ENCODE peak calls at places on chromosomes 3 and 15, in five cellular contexts. O, E, W, D and K are unnamed samples.

GRCh38 chr15:23690450-23690852 is 3.3 kb upstream of the NDN start:
- DNase-seq in O (peak; percentile 93), E (no peak), W (peak; percentile 11), D (peak; percentile 45), K (no peak)

GRCh38 chr15:62932436-62932835 is 110.1 kb upstream of the TPM1 start:
- DNase-seq in O (no peak), E (no peak), W (no peak), D (no peak), K (no peak)

GRCh38 chr3:129252748-129253147 is 3.3 kb downstream of the COPG1 start:
- DNase-seq in O (no peak), E (no peak), W (no peak), D (no peak), K (no peak)

GRCh38 chr3:188286087-188286513 is 132.1 kb downstream of the LPP start:
- DNase-seq in O (no peak), E (no peak), W (no peak), D (no peak), K (no peak)

GRCh38 chr3:46921041-46921440 is 43.5 kb downstream of the PTH1R start:
- DNase-seq in O (no peak), E (no peak), W (no peak), D (no peak), K (no peak)

GRCh38 chr3:76352069-76352847 is 566.9 kb upstream of the ZNF717 start:
- DNase-seq in O (no peak), E (no peak), W (no peak), D (no peak), K (no peak)

GRCh38 chr15:89441295-89441762 is 55.1 kb downstream of the RHCG start:
- DNase-seq in O (no peak), E (peak; percentile 61), W (no peak), D (peak; percentile 46), K (peak; percentile 88)

GRCh38 chr3:18127864-18128185 is 297.3 kb downstream of the SATB1 start:
- DNase-seq in O (no peak), E (no peak), W (no peak), D (no peak), K (no peak)

GRCh38 chr3:141227752-141228151 is 3.9 kb upstream of the PXYLP1 start:
- DNase-seq in O (no peak), E (no peak), W (no peak), D (no peak), K (no peak)

GRCh38 chr15:32855942-32856341 is 138.1 kb downstream of the GREM1 start:
- DNase-seq in O (peak; percentile 81), E (no peak), W (no peak), D (no peak), K (no peak)

GRCh38 chr3:60953406-60953805 is 297.8 kb downstream of the FHIT start:
- DNase-seq in O (no peak), E (no peak), W (no peak), D (no peak), K (no peak)

GRCh38 chr15:91100561-91101355 is 701 bp downstream of the SV2B start:
- DNase-seq in O (no peak), E (no peak), W (no peak), D (peak; percentile 50), K (no peak)

GRCh38 chr3:50550079-50550736 is 17.3 kb downstream of the C3orf18 start:
- DNase-seq in O (peak; percentile 36), E (no peak), W (peak; percentile 69), D (peak; percentile 94), K (peak; percentile 71)

GRCh38 chr3:184040010-184040409 is 8.5 kb downstream of the HTR3D start:
- DNase-seq in O (peak; percentile 38), E (no peak), W (peak; percentile 53), D (peak; percentile 51), K (no peak)

GRCh38 chr3:47007482-47008257 is 28.2 kb downstream of the NBEAL2 start:
- DNase-seq in O (no peak), E (no peak), W (no peak), D (no peak), K (no peak)

DNA sequence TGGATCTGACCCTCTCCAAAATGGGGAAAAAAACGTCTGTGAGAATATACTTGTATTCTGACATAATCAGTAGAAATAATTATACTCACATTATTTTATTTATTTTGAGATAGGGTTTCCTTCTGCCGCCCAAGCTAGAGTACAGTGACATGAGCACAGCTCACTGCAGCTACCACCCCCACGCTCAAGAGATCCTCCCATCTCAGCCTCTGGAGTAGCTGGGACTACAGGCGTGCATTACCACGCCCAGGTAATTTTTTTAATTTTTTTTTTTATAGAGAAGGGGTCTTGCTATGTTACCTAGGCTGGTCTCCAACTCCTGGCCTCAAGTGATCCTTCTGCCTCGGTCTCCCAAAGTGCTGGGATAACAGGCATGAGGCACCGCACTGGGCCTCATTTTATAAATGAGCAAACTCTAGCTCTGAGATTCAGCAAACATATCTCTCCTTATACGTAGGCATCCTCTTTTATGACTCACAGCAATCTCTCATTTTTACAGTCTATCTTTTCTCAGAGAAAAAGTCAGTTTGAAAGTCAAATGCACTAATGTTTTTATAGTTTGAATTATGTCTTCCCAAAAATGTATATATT is 986 bp upstream of the VGLL3 start:
- DNase-seq in O (no peak), E (no peak), W (no peak), D (no peak), K (no peak)
- TF ChIP-seq POLR2A in O (no peak), E (no peak), W (no peak), D (no peak), K (no peak)

DNA sequence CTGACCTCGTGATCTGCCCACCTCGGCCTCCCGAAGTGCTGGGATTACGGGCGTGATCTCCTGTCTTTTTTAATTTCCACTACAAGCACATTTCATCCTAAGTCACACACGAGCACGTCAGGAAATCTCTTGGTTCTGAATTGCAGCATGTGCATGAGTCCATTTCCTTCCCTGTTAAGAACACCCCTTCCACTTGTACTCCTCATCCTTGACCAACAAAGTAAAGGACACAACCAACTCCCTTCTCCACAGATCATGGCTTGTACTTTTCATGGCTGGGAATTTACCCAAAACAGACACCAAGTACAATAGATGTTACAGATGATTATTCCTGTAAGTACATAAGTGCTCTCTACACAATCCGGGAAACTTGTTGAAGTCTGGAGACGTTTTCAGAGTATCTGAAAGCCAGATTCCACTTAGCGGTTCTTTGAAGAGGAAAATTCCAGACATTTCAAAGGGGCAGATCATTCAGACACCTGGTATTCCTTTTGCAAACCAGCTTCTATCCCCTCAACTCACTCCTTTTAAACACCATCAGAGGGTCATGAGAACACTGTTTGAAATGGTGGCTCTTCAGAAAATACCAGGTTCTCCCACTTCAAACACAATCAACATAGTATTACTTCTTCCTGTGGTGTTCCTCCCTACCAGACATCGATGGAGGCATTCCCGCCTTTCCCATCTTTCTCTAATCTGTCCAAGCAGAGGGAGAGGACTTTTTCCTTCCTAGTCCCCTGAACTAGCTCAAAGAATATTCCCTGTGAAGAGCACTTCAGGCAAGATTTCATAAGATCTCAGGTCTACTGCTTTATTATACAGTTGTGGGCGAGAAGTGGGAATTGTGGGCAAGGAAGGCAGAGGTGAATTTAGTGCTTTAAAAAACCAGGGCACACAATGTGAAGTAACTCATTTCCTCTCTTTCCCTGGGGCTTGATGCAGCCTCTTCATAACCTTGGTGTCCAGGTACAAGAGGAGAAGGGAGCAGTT is 80.1 kb upstream of the TSC22D2 start:
- DNase-seq in O (no peak), E (no peak), W (no peak), D (no peak), K (no peak)
- TF ChIP-seq TAF1 in O (no peak), E (no peak), W (no peak), D (no peak), K (no peak)

DNA sequence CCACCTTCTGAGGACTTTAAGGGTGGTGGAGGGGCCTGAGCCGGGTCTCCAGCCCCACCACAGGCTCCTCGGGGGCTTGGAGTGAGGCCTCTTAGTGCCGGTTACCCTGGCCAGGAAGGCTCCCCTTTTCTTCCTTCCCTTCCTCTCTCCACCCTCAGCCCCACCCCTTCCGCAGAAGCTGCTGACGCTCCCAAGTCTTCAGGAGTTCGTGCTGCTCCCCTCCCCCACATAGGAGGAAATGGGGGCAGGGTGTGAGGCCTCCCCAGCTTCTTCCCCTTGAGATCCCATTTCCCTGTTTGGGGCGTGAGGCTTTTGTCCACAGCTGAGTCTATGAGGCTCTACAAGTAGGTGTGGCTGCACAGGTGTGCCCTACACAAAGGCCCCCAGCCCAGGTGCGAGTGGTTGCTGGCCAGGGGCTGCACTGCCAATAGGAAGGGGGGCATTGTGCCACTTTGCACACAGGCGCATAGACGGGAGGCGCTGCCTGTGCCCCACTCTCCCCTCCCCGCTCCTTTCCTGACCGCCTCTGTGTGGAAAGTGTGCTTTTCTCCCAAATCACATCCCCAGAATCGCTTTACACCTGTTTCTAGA is 912 bp upstream of the CALML4 start:
- DNase-seq in O (no peak), E (no peak), W (peak; percentile 84), D (no peak), K (no peak)
- TF ChIP-seq POLR2AphosphoS5 in O (no peak), E (no peak), W (no peak), D (no peak), K (no peak)

DNA sequence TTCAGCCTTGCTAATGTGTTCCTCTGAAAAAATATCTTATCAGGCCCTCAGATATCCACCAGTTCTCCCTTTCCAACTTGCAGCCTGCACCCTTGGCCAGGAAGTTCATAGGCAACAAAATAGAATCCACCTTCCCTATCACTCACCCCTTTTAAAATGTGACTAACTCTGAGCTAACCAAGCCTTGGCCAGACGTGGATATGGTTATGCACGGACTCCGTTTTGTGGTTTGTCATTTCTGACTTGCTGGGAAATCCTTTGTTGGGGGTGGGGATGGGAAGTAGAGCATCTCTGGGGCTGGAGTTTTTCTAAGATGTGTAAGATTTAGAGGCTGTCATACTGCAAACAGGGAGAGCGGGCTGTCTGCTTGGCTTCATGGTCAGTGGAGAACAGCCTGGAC is 62.5 kb downstream of the SMAD3 start:
- DNase-seq in O (no peak), E (no peak), W (no peak), D (no peak), K (no peak)
- TF ChIP-seq POLR2A in O (no peak), E (no peak), W (no peak), D (no peak), K (no peak)

DNA sequence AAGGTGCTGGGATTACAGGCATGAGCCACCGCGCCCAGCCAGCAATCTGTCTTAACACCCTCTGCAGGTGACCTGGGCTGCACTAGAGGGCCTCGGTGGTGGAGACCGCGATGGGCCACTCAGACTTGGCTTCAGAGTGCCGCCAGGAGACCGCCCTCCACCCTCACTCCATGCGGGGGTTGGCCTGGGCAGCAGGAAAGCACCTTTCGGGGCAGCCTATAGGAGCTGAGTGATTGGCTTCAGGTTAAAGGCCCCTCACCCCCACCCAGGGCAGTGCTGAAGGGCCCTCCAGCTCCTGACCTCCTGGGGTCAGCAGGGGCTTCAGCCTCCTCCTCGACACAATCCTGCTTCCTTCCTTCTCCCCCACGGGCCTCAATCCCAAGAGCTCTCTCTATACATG is 225.5 kb downstream of the XXYLT1 start:
- DNase-seq in O (no peak), E (no peak), W (no peak), D (no peak), K (no peak)
- TF ChIP-seq TAF1 in O (no peak), E (no peak), W (no peak), D (no peak), K (no peak)